ENCODE peak calls at places on chromosomes 12 and 14, in six cellular contexts. I, H, V, N, C and M are unnamed samples.

GRCh38 chr14:104395276-104395675 is 184.3 kb upstream of the C14orf180 start:
- DNase-seq in N (no peak), C (no peak), V (no peak), H (peak; percentile 11), I (no peak), M (no peak)

GRCh38 chr14:64060648-64061096 is 207.9 kb downstream of the SYNE2 start:
- DNase-seq in H (no peak), C (peak; percentile 11), N (peak; percentile 41), V (peak; percentile 31), I (no peak), M (peak; percentile 41)

GRCh38 chr14:35879141-35879648 is 53.1 kb downstream of the BRMS1L start:
- DNase-seq in C (no peak), H (no peak), N (no peak), I (no peak), V (no peak), M (no peak)

GRCh38 chr14:101755591-101756324 is 5.8 kb upstream of the PPP2R5C start:
- DNase-seq in H (no peak), N (no peak), V (no peak), I (no peak), C (no peak), M (no peak)

GRCh38 chr12:80269953-80270552 is 170.7 kb downstream of the OTOGL start:
- DNase-seq in H (no peak), C (no peak), I (no peak), V (peak; percentile 4), N (no peak), M (peak; percentile 59)

GRCh38 chr14:24196071-24197061 is 1.1 kb upstream of the TM9SF1 start:
- DNase-seq in I (no peak), V (no peak), N (no peak), C (no peak), H (peak; percentile 65), M (peak; percentile 75)

GRCh38 chr14:52348796-52349195 is 34.7 kb downstream of the PTGER2 start:
- DNase-seq in H (no peak), N (no peak), V (no peak), C (no peak), I (no peak), M (no peak)

GRCh38 chr14:22979748-22980392 is 2.5 kb downstream of the AJUBA start:
- DNase-seq in I (no peak), V (no peak), C (no peak), N (no peak), H (no peak), M (no peak)

GRCh38 chr14:67515386-67516079 is 17.6 kb upstream of the PLEKHH1 start:
- DNase-seq in I (no peak), V (peak; percentile 53), N (peak; percentile 52), H (peak; percentile 79), C (peak; percentile 40), M (peak; percentile 45)

GRCh38 chr12:53777936-53778644 is 26.3 kb upstream of the CISTR start:
- DNase-seq in V (no peak), N (no peak), H (no peak), C (no peak), I (no peak), M (no peak)

GRCh38 chr12:94969424-94969823 is 34.1 kb downstream of the NDUFA12 start:
- DNase-seq in H (no peak), C (peak; percentile 16), V (no peak), N (no peak), I (no peak), M (peak; percentile 37)

GRCh38 chr14:95156765-95157194 is 549 bp downstream of the DICER1 start:
- DNase-seq in H (no peak), N (peak; percentile 60), V (peak; percentile 39), I (no peak), C (peak; percentile 58), M (peak; percentile 57)

GRCh38 chr12:57001448-57001906 is 4.9 kb downstream of the ZBTB39 start:
- DNase-seq in N (peak; percentile 81), I (peak; percentile 79), V (peak; percentile 84), H (peak; percentile 70), C (peak; percentile 36), M (peak; percentile 72)

GRCh38 chr14:33563492-33563891 is 387.4 kb downstream of the EGLN3 start:
- DNase-seq in N (no peak), V (no peak), H (no peak), C (no peak), I (no peak), M (no peak)

DNA sequence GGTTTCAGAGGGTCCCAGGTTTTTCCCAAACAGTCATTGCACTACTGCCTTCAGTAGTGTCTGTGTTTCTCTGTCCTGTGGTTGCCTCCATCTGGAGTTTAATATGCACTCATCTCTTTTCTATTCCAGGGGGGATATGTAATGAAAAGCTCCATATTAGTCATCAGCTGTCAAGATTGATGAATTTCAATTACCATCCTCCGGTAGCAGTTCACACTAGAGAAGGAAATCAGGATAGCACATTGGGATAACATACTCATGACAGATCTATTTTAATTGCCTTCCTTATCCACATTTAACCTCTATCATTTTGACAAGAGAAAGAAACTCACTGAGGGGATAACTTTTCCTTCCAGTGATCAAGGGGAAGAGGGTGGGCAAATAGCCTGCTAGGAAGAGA is 589.0 kb upstream of the SEL1L start:
- DNase-seq in N (no peak), H (no peak), C (no peak), V (no peak), I (no peak), M (no peak)
- TF ChIP-seq CTCF in N (no peak), H (no peak), C (no peak), V (no peak), I (no peak), M (no peak)

DNA sequence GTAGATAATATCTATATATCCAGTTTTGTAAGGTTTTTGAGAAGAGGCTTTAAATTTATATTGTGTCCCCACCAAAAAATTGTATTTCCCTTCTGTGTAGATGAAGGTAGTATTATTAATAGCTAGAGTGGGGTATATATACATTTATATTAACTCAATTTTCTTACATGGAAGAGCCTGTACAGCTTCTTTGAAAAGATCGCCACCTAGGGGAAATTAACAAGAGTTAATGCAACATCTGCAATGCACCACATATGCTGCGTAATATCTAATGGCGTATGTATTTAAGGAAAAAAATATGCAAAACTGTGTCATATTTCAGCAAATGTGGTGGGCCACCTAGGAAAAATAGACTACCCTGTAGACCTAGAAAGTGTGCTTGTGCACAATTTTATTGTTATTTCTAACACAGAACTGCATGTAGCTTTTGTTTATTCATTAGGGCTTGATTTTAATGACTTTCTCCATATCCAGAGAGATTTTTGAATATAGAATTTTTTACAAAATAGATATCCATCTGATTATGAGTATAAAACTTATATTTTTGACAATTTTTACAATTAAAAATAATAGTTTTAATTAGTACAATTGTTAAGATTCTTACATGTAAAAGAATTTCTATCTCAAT is 14.0 kb downstream of the CCER1 start:
- DNase-seq in H (peak; percentile 28), I (no peak), V (no peak), C (no peak), N (no peak), M (peak; percentile 43)
- TF ChIP-seq CTCF in H (peak; percentile 26), I (no peak), V (peak; percentile 56), C (peak; percentile 62), N (peak; percentile 79), M (peak; percentile 44)

GRCh38 chr12:90961154-90961553 is 6.2 kb upstream of the CCER1 start:
- DNase-seq in C (no peak), V (no peak), H (no peak), N (no peak), I (no peak), M (no peak)

GRCh38 chr12:90959538-90960139 is 4.7 kb upstream of the CCER1 start:
- DNase-seq in I (no peak), H (peak; percentile 32), V (peak; percentile 16), C (no peak), N (no peak), M (peak; percentile 44)

GRCh38 chr12:90954921-90955320 is at the start of gene CCER1:
- DNase-seq in H (no peak), C (no peak), N (no peak), I (no peak), V (no peak), M (no peak)

GRCh38 chr12:90954428-90954827 is 548 bp downstream of the CCER1 start:
- DNase-seq in V (no peak), I (no peak), N (no peak), C (no peak), H (no peak), M (no peak)

GRCh38 chr12:90958995-90959394 is 4.0 kb upstream of the CCER1 start:
- DNase-seq in V (no peak), N (no peak), I (no peak), C (no peak), H (no peak), M (no peak)
- TF ChIP-seq CTCF in V (no peak), N (no peak), I (no peak), C (no peak), H (no peak), M (no peak)

GRCh38 chr14:70350078-70350477 is 9.4 kb downstream of the COX16 start:
- DNase-seq in N (no peak), C (no peak), H (no peak), I (no peak), V (no peak), M (no peak)
- TF ChIP-seq CTCF in N (no peak), C (no peak), H (no peak), I (no peak), V (no peak), M (no peak)

GRCh38 chr12:51925400-51926063 is 18.2 kb downstream of the ACVRL1 start:
- DNase-seq in H (no peak), C (no peak), N (no peak), V (no peak), I (no peak), M (no peak)
- TF ChIP-seq CTCF in H (no peak), C (no peak), N (no peak), V (no peak), I (no peak), M (no peak)

GRCh38 chr12:121135320-121135719 is 2.6 kb downstream of the P2RX7 start:
- DNase-seq in C (no peak), I (no peak), H (no peak), N (no peak), V (no peak), M (no peak)

GRCh38 chr12:121133838-121134237 is 1.2 kb downstream of the P2RX7 start:
- DNase-seq in C (no peak), H (no peak), N (no peak), I (no peak), V (no peak), M (no peak)

GRCh38 chr12:121131941-121132341 is 735 bp upstream of the P2RX7 start:
- DNase-seq in H (no peak), I (no peak), C (no peak), N (no peak), V (no peak), M (no peak)

GRCh38 chr12:121130866-121131373 is 1.8 kb upstream of the P2RX7 start:
- DNase-seq in C (no peak), V (no peak), N (no peak), I (no peak), H (no peak), M (no peak)

DNA sequence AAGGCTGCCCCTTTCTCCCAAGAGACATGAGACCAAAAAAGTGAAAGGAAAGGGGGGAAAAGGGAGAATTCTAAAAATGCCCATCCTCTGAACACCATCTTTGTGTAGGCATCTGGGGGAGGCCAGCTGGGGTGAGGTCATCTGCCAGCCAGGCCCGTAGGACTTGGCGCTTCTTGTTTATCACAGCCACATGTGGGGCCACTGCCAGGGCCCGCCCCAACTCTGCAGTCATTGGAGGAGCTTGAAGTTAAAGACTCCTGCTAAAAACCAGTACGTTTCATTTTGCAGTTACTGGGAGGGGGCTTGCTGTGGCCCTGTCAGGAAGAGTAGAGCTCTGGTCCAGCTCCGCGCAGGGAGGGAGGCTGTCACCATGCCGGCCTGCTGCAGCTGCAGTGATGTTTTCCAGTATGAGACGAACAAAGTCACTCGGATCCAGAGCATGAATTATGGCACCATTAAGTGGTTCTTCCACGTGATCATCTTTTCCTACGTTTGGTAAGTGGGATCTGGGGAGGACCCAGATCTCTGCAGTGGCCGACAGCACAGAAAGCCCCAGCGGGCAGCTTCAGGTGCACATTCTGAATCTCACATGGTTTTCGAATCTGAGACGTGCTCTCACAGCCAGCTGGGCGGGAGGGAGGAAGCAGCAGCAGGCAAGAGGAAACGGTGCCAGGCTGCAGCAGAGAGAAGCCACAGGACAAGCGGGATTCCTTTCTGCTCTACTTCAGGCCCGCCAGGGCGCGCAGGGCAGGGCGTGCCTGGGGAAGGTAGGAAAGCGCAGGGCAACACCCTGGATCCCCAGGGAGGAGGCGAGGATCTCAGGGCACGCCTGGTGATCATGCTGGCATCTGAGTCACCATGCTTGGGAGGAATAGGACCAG is at the start of gene P2RX7:
- DNase-seq in I (peak; percentile 31), C (peak; percentile 58), H (peak; percentile 57), V (peak; percentile 73), N (peak; percentile 42), M (peak; percentile 73)
- TF ChIP-seq CTCF in I (no peak), C (peak; percentile 11), H (no peak), V (no peak), N (no peak), M (no peak)